ENCODE peak calls at places on chromosomes 4 and X, in four cellular contexts. E, A, D and B are unnamed samples.

GRCh38 chrX:125532411-125533089 is 212.9 kb downstream of the TEX13C start:
- DNase-seq in E (no peak), A (no peak), D (no peak), B (no peak)

GRCh38 chr4:85520765-85521749 is 46.1 kb downstream of the ARHGAP24 start:
- DNase-seq in E (no peak), A (no peak), D (peak; percentile 31), B (no peak)

GRCh38 chr4:117447925-117448324 is 362.5 kb upstream of the TRAM1L1 start:
- DNase-seq in E (no peak), A (no peak), D (peak; percentile 4), B (no peak)

GRCh38 chr4:80071643-80072606 is 1.1 kb downstream of the ANTXR2 start:
- DNase-seq in E (no peak), A (peak; percentile 46), D (peak; percentile 40), B (peak; percentile 62)

GRCh38 chr4:55637272-55637820 is 1.2 kb upstream of the NMU start:
- DNase-seq in E (no peak), A (no peak), D (no peak), B (no peak)

GRCh38 chr4:62457356-62457755 is 1257.2 kb downstream of the ADGRL3 start:
- DNase-seq in E (no peak), A (no peak), D (no peak), B (no peak)

GRCh38 chrX:115560978-115561604 is at the start of gene PLS3:
- DNase-seq in E (no peak), A (peak; percentile 87), D (peak; percentile 79), B (peak; percentile 79)

GRCh38 chr4:138242076-138242829 is at the start of gene SLC7A11:
- DNase-seq in E (peak; percentile 98), A (peak; percentile 99), D (peak; percentile 99), B (peak; percentile 36)

GRCh38 chr4:169062861-169063197 is 52.8 kb upstream of the CBR4 start:
- DNase-seq in E (no peak), A (peak; percentile 52), D (no peak), B (no peak)

GRCh38 chr4:46404961-46405360 is 15.0 kb upstream of the GABRA2 start:
- DNase-seq in E (no peak), A (no peak), D (no peak), B (no peak)
- H3K4me3 ChIP-seq in E (no peak overlapping the region), A (no peak overlapping the region), D (no peak overlapping the region), B (no peak overlapping the region)

DNA sequence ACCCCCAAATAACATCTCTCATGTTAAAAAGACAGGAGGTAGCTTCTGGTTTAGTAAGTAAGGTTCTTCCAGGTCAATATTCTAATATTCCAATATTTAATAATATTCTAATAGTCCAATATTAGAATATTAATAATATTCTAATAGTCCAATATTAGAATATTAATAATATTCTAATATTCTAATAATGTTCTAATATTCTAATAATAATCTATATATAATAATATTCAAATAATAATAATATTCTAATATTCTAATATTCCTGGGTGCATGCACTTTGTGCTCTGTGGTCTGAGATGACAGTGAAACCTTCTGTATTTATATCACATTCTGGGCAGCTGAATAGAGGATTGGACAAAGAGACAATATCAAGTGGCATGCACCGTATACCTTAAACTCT is 96.1 kb downstream of the PCDH10 start:
- DNase-seq in E (no peak), A (no peak), D (no peak), B (no peak)
- TF ChIP-seq CTCF in E (no peak), A (no peak), D (no peak), B (no peak)

GRCh38 chr4:1340181-1340747 is 6.7 kb upstream of the UVSSA start:
- DNase-seq in E (no peak), A (no peak), D (no peak), B (no peak)

GRCh38 chr4:1337951-1338751 is 8.9 kb upstream of the UVSSA start:
- DNase-seq in E (no peak), A (no peak), D (no peak), B (no peak)

GRCh38 chr4:1337376-1337831 is 9.6 kb upstream of the UVSSA start:
- DNase-seq in E (no peak), A (no peak), D (no peak), B (no peak)

GRCh38 chr4:1339489-1339888 is 7.5 kb upstream of the UVSSA start:
- DNase-seq in E (no peak), A (no peak), D (no peak), B (no peak)

GRCh38 chr4:1338752-1339414 is 8.1 kb upstream of the UVSSA start:
- DNase-seq in E (no peak), A (no peak), D (no peak), B (no peak)
- H3K4me3 ChIP-seq in E (no peak overlapping the region), A (no peak overlapping the region), D (no peak overlapping the region), B (no peak overlapping the region)

GRCh38 chrX:124257924-124258706 is 74.3 kb upstream of the TEX13D start:
- DNase-seq in E (no peak), A (no peak), D (peak; percentile 1), B (no peak)
- TF ChIP-seq CTCF in E (no peak), A (no peak), D (no peak), B (no peak)

DNA sequence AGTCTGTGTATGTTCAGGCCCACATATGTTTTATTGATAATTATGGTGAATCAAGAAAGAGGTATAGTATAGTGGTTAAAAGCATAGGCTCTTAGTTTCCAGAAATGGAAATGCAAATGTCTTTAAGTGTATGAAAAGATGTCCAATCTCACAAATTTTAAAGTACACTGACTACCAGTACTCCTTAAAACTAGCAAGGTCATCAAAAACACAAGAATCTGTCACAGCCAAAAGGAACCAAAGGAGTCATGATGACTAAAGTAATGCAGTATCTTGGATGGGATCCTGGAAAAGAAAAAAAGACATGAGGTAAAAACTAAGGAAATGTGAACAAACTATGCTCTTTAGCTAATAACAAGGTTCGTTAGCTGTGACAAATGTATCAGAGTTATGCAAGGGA is 659 bp upstream of the RBM41 start:
- DNase-seq in E (no peak), A (no peak), D (no peak), B (no peak)
- H3K4me3 ChIP-seq in E (no peak overlapping the region), A (no peak overlapping the region), D (peak overlapping the region; percentile 62), B (no peak overlapping the region)

GRCh38 chr4:39697740-39698423 is at the start of gene UBE2K:
- DNase-seq in E (no peak), A (peak; percentile 83), D (peak; percentile 86), B (peak; percentile 88)
- TF ChIP-seq CTCF in E (no peak), A (no peak), D (no peak), B (no peak)

GRCh38 chr4:164381859-164382258 is 372.1 kb upstream of the SMIM31 start:
- DNase-seq in E (no peak), A (no peak), D (no peak), B (no peak)
- H3K4me3 ChIP-seq in E (no peak overlapping the region), A (no peak overlapping the region), D (no peak overlapping the region), B (no peak overlapping the region)

DNA sequence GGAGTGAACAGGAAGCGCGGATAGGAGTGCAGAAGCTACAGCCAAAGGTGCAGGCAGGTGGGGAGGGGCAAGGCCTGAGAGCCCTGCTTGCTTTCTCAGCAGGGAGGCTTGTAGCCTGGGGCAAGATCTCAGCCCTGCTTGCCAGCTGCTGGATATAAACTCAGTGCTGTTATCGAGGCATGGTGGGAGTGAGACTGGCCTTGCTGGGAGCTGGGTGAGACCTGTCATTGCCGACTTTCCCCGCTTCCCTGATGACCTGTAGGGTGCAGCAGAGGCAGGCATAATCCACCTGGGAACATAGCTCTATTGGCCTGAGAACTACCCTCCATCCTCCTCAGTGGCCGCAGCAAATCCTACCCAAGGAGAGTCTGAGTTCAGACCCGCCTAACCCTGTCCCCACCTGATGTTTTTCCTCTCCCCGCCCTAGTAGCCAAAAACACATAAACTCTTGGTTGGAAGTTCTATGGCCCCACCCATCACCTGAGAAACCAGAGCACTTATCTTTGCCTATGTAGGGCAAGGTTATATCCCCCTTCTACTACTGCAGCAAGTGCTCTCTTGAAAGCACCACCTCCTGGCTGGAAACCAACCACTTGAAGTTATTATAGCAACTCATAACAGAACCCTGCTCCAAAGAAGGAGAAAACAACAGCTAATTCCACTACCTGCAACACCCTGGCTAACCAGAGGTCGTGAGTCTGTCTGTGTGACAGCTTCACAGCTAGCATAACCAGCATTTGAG is 80.7 kb downstream of the FHIP1A start:
- DNase-seq in E (no peak), A (no peak), D (no peak), B (no peak)
- TF ChIP-seq CTCF in E (no peak), A (no peak), D (no peak), B (no peak)